ENCODE peak calls at places on chromosomes 2 and 18, in seven cellular contexts. H is heart left ventricle, F is retina, T is NCI-H1694, S is activated T-helper 1 cell treated with Interleukin-2 at 50 U/mL for 16 hours, D is NCI-H1092 treated with DMSO at 0.1 percent for 48 hours, P is ACHN. Z is an unnamed sample.

GRCh38 chr2:80651435-80651834 is 346.9 kb upstream of the LRRTM1 start:
- DNase-seq in T (no peak), H (no peak), S (no peak), D (no peak), P (no peak), F (no peak), Z (no peak)

GRCh38 chr2:226995625-226996041 is 159.8 kb downstream of the RHBDD1 start:
- DNase-seq in F (no peak), T (no peak), H (no peak), S (no peak), P (peak; percentile 33), D (no peak), Z (no peak)

GRCh38 chr2:48685126-48685525 is 67.5 kb downstream of the GTF2A1L start:
- DNase-seq in T (no peak), S (no peak), D (no peak), P (no peak), H (no peak), F (no peak), Z (no peak)

GRCh38 chr2:74119324-74119723 is 28.4 kb downstream of the BOLA3 start:
- DNase-seq in T (no peak), P (peak; percentile 41), H (no peak), D (no peak), F (no peak), S (no peak), Z (no peak)

GRCh38 chr18:8081267-8081666 is 514.2 kb downstream of the PTPRM start:
- DNase-seq in S (no peak), P (no peak), D (no peak), T (no peak), F (no peak), H (no peak), Z (no peak)

GRCh38 chr2:112942654-112943002 is 31.7 kb downstream of the IL37 start:
- DNase-seq in H (no peak), F (no peak), T (no peak), D (no peak), P (no peak), S (no peak), Z (no peak)

GRCh38 chr2:25297738-25298137 is 44.0 kb downstream of the DNMT3A start:
- DNase-seq in P (no peak), H (no peak), T (no peak), F (no peak), S (no peak), D (no peak), Z (peak; percentile 58)

GRCh38 chr2:74530239-74531161 is 767 bp downstream of the HTRA2 start:
- DNase-seq in T (no peak), S (no peak), D (no peak), P (peak; percentile 17), F (peak; percentile 70), H (peak; percentile 48), Z (peak; percentile 69)

GRCh38 chr18:12317664-12318333 is 9.8 kb downstream of the TUBB6 start:
- DNase-seq in D (no peak), F (no peak), H (no peak), T (no peak), P (no peak), S (no peak), Z (no peak)

GRCh38 chr2:10297950-10298349 is 4.8 kb upstream of the HPCAL1 start:
- DNase-seq in F (no peak), P (peak; percentile 45), D (no peak), H (no peak), T (no peak), S (no peak), Z (no peak)

GRCh38 chr18:63997041-63997440 is 27.2 kb downstream of the SERPINB8 start:
- DNase-seq in H (no peak), F (no peak), D (no peak), T (no peak), P (no peak), S (no peak), Z (no peak)

GRCh38 chr2:239324456-239324855 is 76.4 kb downstream of the HDAC4 start:
- DNase-seq in P (no peak), F (no peak), T (no peak), H (peak; percentile 14), S (no peak), D (no peak), Z (no peak)

Z was measured in iPS-NIHi11.